ENCODE peak calls at places on chromosomes 1 and 21, in six cellular contexts. C is MM.1S; G is CD8-positive, alpha-beta T cell; L is body of pancreas; R is HCT116; K is left ventricle myocardium inferior. E is an unnamed sample.
A peak's percentile ranks its signal among the peaks of the same experiment; 100 is the strongest.

GRCh38 chr21:46243325-46243724 is 14.8 kb upstream of the LSS start:
- DNase-seq in C (no peak), G (no peak), L (no peak), R (no peak), K (no peak), E (no peak)

GRCh38 chr1:94819945-94820746 is at the start of gene SLC44A3:
- DNase-seq in C (peak; percentile 37), G (no peak), L (peak; percentile 74), R (no peak), K (peak; percentile 45), E (peak; percentile 54)

GRCh38 chr1:33168556-33169289 is 13.1 kb downstream of the TRIM62 start:
- DNase-seq in C (no peak), G (no peak), L (no peak), R (no peak), K (no peak), E (no peak)

GRCh38 chr1:235018720-235019444 is 109.8 kb downstream of the TOMM20 start:
- DNase-seq in C (no peak), G (no peak), L (no peak), R (no peak), K (no peak), E (no peak)

GRCh38 chr1:4124631-4125145 is 224.6 kb upstream of the C1orf174 start:
- DNase-seq in C (no peak), G (no peak), L (no peak), R (no peak), K (no peak), E (no peak)

GRCh38 chr1:28064064-28064463 is 24.3 kb downstream of the EYA3 start:
- DNase-seq in C (peak; percentile 61), G (no peak), L (no peak), R (no peak), K (no peak), E (no peak)

GRCh38 chr1:23101891-23102688 is 66.6 kb downstream of the LUZP1 start:
- DNase-seq in C (no peak), G (no peak), L (no peak), R (no peak), K (no peak), E (no peak)

GRCh38 chr1:174990382-174990999 is 9.3 kb upstream of the CACYBP start:
- DNase-seq in C (peak; percentile 78), G (no peak), L (peak; percentile 27), R (no peak), K (no peak), E (peak; percentile 27)

GRCh38 chr1:45679123-45679522 is 7.2 kb downstream of the GPBP1L1 start:
- DNase-seq in C (no peak), G (no peak), L (peak; percentile 48), R (no peak), K (no peak), E (no peak)

GRCh38 chr1:21633992-21634475 is 35.1 kb downstream of the RAP1GAP start:
- DNase-seq in C (no peak), G (no peak), L (peak; percentile 84), R (no peak), K (no peak), E (no peak)

DNA sequence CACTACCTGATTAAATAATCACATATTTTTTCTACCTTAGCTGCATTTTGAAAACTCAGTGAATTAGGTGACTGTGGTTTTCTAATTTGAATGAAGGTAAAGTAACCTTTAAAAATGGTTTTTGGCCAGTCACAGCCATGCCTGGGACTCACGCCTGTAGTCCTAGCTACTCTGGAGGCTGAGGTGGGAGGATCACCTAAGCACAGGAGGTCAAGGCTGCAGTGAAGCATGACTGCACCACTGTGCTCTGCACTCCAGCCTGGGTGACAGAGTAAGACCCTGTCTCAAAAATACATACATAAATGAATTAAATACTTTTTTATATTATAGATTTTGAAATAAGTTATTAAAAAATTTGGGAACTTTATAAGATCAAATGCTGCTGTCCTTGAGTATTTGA is 5.7 kb downstream of the CNST start:
- DNase-seq in C (no peak), G (no peak), L (no peak), R (no peak), K (no peak), E (no peak)
- H3K4me1 ChIP-seq in C (peaks cover 18% of the 10 kb centered on the region), G (peaks cover 63% of the 10 kb centered on the region), L (peaks cover 22% of the 10 kb centered on the region), R (peaks cover 7% of the 10 kb centered on the region), K (peaks cover 75% of the 10 kb centered on the region), E (peaks cover 46% of the 10 kb centered on the region)

GRCh38 chr21:41726970-41727783 is 39.7 kb downstream of the RIPK4 start:
- DNase-seq in C (no peak), G (no peak), L (peak; percentile 48), R (peak; percentile 61), K (peak; percentile 69), E (peak; percentile 55)
- TF ChIP-seq CTCF in C (no peak), G (no peak), L (no peak), R (no peak), K (no peak), E (no peak)

DNA sequence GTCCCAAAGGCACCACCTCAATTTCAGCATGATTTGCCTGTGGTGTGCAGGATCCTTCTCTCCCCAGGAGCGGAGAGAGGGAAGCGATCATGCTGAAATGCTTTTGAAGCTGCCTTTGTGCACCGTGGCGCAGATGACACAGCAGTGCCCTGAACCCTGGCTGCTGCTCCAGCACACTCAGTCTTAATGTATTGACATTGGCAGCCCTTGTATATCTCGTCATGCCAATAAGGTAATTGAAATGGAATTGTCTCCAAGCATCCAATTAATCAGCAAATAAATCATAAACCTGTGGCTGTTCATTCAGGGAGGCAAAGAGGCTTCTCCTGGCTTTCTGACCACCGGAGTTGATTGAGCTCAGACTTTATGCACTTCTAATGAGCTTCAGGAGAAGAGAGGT is 139.8 kb downstream of the KAZN start:
- DNase-seq in C (no peak), G (no peak), L (no peak), R (no peak), K (no peak), E (no peak)
- H3K27ac ChIP-seq in C (no peak overlapping the region), G (no peak overlapping the region), L (no peak overlapping the region), R (no peak overlapping the region), K (no peak overlapping the region), E (no peak overlapping the region)

GRCh38 chr21:45112371-45112770 is 38.0 kb downstream of the ADARB1 start:
- DNase-seq in C (no peak), G (no peak), L (no peak), R (no peak), K (no peak), E (no peak)

GRCh38 chr21:45108808-45109800 is 34.7 kb downstream of the ADARB1 start:
- DNase-seq in C (peak; percentile 16), G (no peak), L (no peak), R (no peak), K (no peak), E (no peak)

GRCh38 chr21:45111703-45112102 is 37.3 kb downstream of the ADARB1 start:
- DNase-seq in C (no peak), G (no peak), L (no peak), R (no peak), K (no peak), E (no peak)

GRCh38 chr21:45109831-45110492 is 35.6 kb downstream of the ADARB1 start:
- DNase-seq in C (peak; percentile 91), G (no peak), L (no peak), R (no peak), K (no peak), E (no peak)

DNA sequence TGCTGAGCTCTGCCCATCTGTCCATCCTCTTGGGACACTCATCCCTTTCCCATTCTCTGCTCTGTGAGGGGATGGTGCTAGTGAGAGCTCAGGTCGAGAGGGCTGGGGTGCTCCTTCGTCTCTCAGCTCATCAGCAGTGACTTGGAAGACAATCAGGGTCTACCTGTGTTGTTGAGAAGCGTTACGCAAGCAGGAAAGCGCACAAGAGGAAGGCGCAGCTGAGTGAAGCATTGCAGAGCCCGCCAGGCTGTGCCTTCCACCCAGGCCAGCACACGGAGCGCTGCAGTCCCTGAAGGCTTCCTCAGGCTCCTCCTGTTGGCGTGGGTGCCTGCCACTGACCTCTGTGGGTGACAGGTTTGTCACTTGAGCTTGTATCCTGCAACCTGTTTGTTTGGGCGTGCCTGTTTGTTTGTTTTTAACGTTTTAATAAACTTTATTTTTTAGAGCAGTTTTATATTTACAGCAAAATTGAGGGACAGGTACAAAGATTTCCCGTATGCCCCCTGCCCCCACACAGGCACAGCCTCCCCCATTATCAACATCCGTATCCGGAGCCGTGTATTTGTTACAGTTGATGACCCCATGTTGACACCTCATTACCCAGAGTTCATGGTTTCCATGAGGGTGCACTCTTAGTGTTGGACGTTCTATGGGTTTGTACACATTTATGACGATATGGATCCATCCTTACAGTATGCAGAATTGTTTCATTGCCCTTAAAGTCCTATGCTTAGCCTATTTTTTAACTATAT is 36.7 kb downstream of the ADARB1 start:
- DNase-seq in C (no peak), G (no peak), L (no peak), R (no peak), K (no peak), E (no peak)
- H3K4me1 ChIP-seq in C (peaks cover 39% of the 10 kb centered on the region), G (peaks cover 33% of the 10 kb centered on the region), L (no peaks in the 10 kb centered on the region), R (no peaks in the 10 kb centered on the region), K (peaks cover 88% of the 10 kb centered on the region), E (peaks cover 63% of the 10 kb centered on the region)

GRCh38 chr1:6243993-6244392 is at the start of gene HES3:
- DNase-seq in C (no peak), G (no peak), L (no peak), R (no peak), K (no peak), E (no peak)

GRCh38 chr1:6246497-6247295 is 2.7 kb downstream of the HES3 start:
- DNase-seq in C (peak; percentile 53), G (peak; percentile 69), L (peak; percentile 80), R (peak; percentile 49), K (peak; percentile 76), E (peak; percentile 81)

GRCh38 chr1:6245869-6246496 is 2.0 kb downstream of the HES3 start:
- DNase-seq in C (no peak), G (peak; percentile 16), L (no peak), R (no peak), K (no peak), E (no peak)

GRCh38 chr1:6244401-6245054 is 549 bp downstream of the HES3 start:
- DNase-seq in C (no peak), G (no peak), L (no peak), R (no peak), K (no peak), E (no peak)

DNA sequence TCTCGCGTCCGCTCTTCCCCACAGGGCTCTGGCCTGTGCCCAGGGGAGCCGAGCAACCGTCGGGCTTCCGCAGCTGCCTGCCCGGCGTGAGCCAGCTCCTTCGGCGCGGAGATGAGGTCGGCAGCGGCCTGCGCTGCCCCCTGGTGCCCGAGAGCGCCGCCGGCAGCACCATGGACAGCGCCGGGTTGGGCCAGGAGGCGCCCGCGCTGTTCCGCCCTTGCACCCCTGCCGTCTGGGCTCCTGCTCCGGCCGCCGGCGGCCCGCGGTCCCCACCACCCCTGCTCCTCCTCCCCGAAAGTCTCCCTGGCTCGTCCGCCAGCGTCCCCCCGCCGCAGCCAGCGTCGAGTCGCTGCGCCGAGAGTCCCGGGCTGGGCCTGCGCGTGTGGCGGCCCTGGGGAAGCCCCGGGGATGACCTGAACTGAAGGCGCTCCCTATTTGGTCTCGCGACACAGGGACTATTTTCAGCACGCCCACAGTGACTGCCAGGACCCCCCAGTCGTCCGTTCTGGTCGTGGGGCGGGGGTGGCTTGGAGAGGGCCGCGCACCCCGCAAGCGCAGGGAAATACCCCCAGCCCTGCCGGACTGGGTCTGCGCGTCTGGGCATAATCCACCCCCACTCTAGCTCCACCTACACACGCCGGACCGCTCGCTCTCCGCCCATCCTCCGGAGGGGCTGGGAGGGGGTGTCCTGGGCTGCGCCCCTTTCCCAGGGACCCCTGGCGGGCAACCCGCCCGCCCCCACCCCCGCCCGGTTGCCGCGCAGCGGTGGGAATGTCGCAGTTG is 1.3 kb downstream of the HES3 start:
- DNase-seq in C (peak; percentile 82), G (peak; percentile 72), L (peak; percentile 87), R (peak; percentile 57), K (peak; percentile 78), E (peak; percentile 65)
- TF ChIP-seq CTCF in C (peak; percentile 73), G (peak; percentile 65), L (peak; percentile 95), R (peak; percentile 84), K (peak; percentile 84), E (peak; percentile 89)

E was measured in heart right ventricle.